ENCODE peak calls at places on chromosomes 16 and 17, in ten cellular contexts. One of them, this sample, is unnamed.

GRCh38 chr16:11363927-11364258 is 18.6 kb downstream of the RMI2 start:
- DNase-seq in HTR-8/SVneo: no peak
- DNase-seq in frontal cortex: no peak
- DNase-seq in AG20443: no peak
- DNase-seq in T-helper 1 cell: no peak
- DNase-seq in tibial artery: no peak
- DNase-seq in T-helper 2 cell: no peak
- DNase-seq in activated naive CD4-positive, alpha-beta T cell: no peak
- DNase-seq in HCEC 1CT: no peak
- DNase-seq in neural progenitor cell: no peak
- DNase-seq in this sample: no peak

GRCh38 chr16:66026211-66026610 is 340.3 kb upstream of the CDH5 start:
- DNase-seq in HTR-8/SVneo: peak
- DNase-seq in frontal cortex: no peak
- DNase-seq in AG20443: no peak
- DNase-seq in T-helper 1 cell: no peak
- DNase-seq in tibial artery: no peak
- DNase-seq in T-helper 2 cell: no peak
- DNase-seq in activated naive CD4-positive, alpha-beta T cell: no peak
- DNase-seq in HCEC 1CT: no peak
- DNase-seq in neural progenitor cell: peak
- DNase-seq in this sample: no peak

GRCh38 chr16:83882118-83882879 is 16.6 kb upstream of the MLYCD start:
- DNase-seq in HTR-8/SVneo: no peak
- DNase-seq in frontal cortex: no peak
- DNase-seq in AG20443: no peak
- DNase-seq in T-helper 1 cell: no peak
- DNase-seq in tibial artery: no peak
- DNase-seq in T-helper 2 cell: no peak
- DNase-seq in activated naive CD4-positive, alpha-beta T cell: no peak
- DNase-seq in HCEC 1CT: no peak
- DNase-seq in neural progenitor cell: peak
- DNase-seq in this sample: no peak

GRCh38 chr16:3317315-3317999 is 12.2 kb downstream of the ZNF75A start:
- DNase-seq in HTR-8/SVneo: no peak
- DNase-seq in frontal cortex: no peak
- DNase-seq in AG20443: no peak
- DNase-seq in T-helper 1 cell: peak
- DNase-seq in tibial artery: no peak
- DNase-seq in T-helper 2 cell: no peak
- DNase-seq in activated naive CD4-positive, alpha-beta T cell: no peak
- DNase-seq in HCEC 1CT: no peak
- DNase-seq in neural progenitor cell: no peak
- DNase-seq in this sample: no peak

GRCh38 chr16:57231821-57232350 is 13.2 kb upstream of the ARL2BP start:
- DNase-seq in HTR-8/SVneo: no peak
- DNase-seq in frontal cortex: no peak
- DNase-seq in AG20443: no peak
- DNase-seq in T-helper 1 cell: no peak
- DNase-seq in tibial artery: no peak
- DNase-seq in T-helper 2 cell: no peak
- DNase-seq in activated naive CD4-positive, alpha-beta T cell: no peak
- DNase-seq in HCEC 1CT: no peak
- DNase-seq in neural progenitor cell: no peak
- DNase-seq in this sample: no peak

GRCh38 chr16:58649707-58650106 is 20.1 kb upstream of the CNOT1 start:
- DNase-seq in HTR-8/SVneo: no peak
- DNase-seq in frontal cortex: no peak
- DNase-seq in AG20443: peak
- DNase-seq in T-helper 1 cell: no peak
- DNase-seq in tibial artery: no peak
- DNase-seq in T-helper 2 cell: no peak
- DNase-seq in activated naive CD4-positive, alpha-beta T cell: no peak
- DNase-seq in HCEC 1CT: no peak
- DNase-seq in neural progenitor cell: no peak
- DNase-seq in this sample: no peak

GRCh38 chr16:68292425-68292824 is 18.3 kb downstream of the SLC7A6OS start:
- DNase-seq in HTR-8/SVneo: no peak
- DNase-seq in frontal cortex: no peak
- DNase-seq in AG20443: no peak
- DNase-seq in T-helper 1 cell: no peak
- DNase-seq in tibial artery: no peak
- DNase-seq in T-helper 2 cell: no peak
- DNase-seq in activated naive CD4-positive, alpha-beta T cell: no peak
- DNase-seq in HCEC 1CT: no peak
- DNase-seq in neural progenitor cell: no peak
- DNase-seq in this sample: no peak

GRCh38 chr17:13128676-13129075 is 110.8 kb upstream of the ELAC2 start:
- DNase-seq in HTR-8/SVneo: no peak
- DNase-seq in frontal cortex: no peak
- DNase-seq in AG20443: no peak
- DNase-seq in T-helper 1 cell: no peak
- DNase-seq in tibial artery: no peak
- DNase-seq in T-helper 2 cell: no peak
- DNase-seq in activated naive CD4-positive, alpha-beta T cell: no peak
- DNase-seq in HCEC 1CT: no peak
- DNase-seq in neural progenitor cell: no peak
- DNase-seq in this sample: no peak

GRCh38 chr16:27364493-27365141 is 37.4 kb upstream of the IL21R start:
- DNase-seq in HTR-8/SVneo: no peak
- DNase-seq in frontal cortex: no peak
- DNase-seq in AG20443: no peak
- DNase-seq in T-helper 1 cell: no peak
- DNase-seq in tibial artery: no peak
- DNase-seq in T-helper 2 cell: no peak
- DNase-seq in activated naive CD4-positive, alpha-beta T cell: no peak
- DNase-seq in HCEC 1CT: no peak
- DNase-seq in neural progenitor cell: no peak
- DNase-seq in this sample: no peak

GRCh38 chr16:89720859-89721643 is at the start of the genes VPS9D1 and ZNF276:
- DNase-seq in HTR-8/SVneo: peak
- DNase-seq in frontal cortex: peak
- DNase-seq in AG20443: peak
- DNase-seq in T-helper 1 cell: peak
- DNase-seq in tibial artery: peak
- DNase-seq in T-helper 2 cell: peak
- DNase-seq in activated naive CD4-positive, alpha-beta T cell: peak
- DNase-seq in HCEC 1CT: peak
- DNase-seq in neural progenitor cell: peak
- DNase-seq in this sample: peak

GRCh38 chr16:81601008-81601428 is 156.4 kb downstream of the CMIP start:
- DNase-seq in HTR-8/SVneo: peak
- DNase-seq in frontal cortex: peak
- DNase-seq in AG20443: peak
- DNase-seq in T-helper 1 cell: no peak
- DNase-seq in tibial artery: peak
- DNase-seq in T-helper 2 cell: no peak
- DNase-seq in activated naive CD4-positive, alpha-beta T cell: no peak
- DNase-seq in HCEC 1CT: peak
- DNase-seq in neural progenitor cell: no peak
- DNase-seq in this sample: peak

GRCh38 chr17:17134051-17134951 is 71.8 kb downstream of the PLD6 start:
- DNase-seq in HTR-8/SVneo: no peak
- DNase-seq in frontal cortex: no peak
- DNase-seq in AG20443: no peak
- DNase-seq in T-helper 1 cell: no peak
- DNase-seq in tibial artery: no peak
- DNase-seq in T-helper 2 cell: no peak
- DNase-seq in activated naive CD4-positive, alpha-beta T cell: no peak
- DNase-seq in HCEC 1CT: no peak
- DNase-seq in neural progenitor cell: no peak
- DNase-seq in this sample: no peak

GRCh38 chr16:3530371-3530914 is 29.6 kb downstream of the CLUAP1 start:
- DNase-seq in HTR-8/SVneo: no peak
- DNase-seq in frontal cortex: no peak
- DNase-seq in AG20443: no peak
- DNase-seq in T-helper 1 cell: no peak
- DNase-seq in tibial artery: no peak
- DNase-seq in T-helper 2 cell: no peak
- DNase-seq in activated naive CD4-positive, alpha-beta T cell: no peak
- DNase-seq in HCEC 1CT: no peak
- DNase-seq in neural progenitor cell: no peak
- DNase-seq in this sample: no peak

GRCh38 chr17:30312218-30312617 is 20.5 kb upstream of the BLMH start:
- DNase-seq in HTR-8/SVneo: no peak
- DNase-seq in frontal cortex: no peak
- DNase-seq in AG20443: no peak
- DNase-seq in T-helper 1 cell: no peak
- DNase-seq in tibial artery: no peak
- DNase-seq in T-helper 2 cell: no peak
- DNase-seq in activated naive CD4-positive, alpha-beta T cell: no peak
- DNase-seq in HCEC 1CT: no peak
- DNase-seq in neural progenitor cell: no peak
- DNase-seq in this sample: no peak

GRCh38 chr16:88759976-88760350 is 25.1 kb downstream of the PIEZO1 start:
- DNase-seq in HTR-8/SVneo: no peak
- DNase-seq in frontal cortex: no peak
- DNase-seq in AG20443: no peak
- DNase-seq in T-helper 1 cell: no peak
- DNase-seq in tibial artery: no peak
- DNase-seq in T-helper 2 cell: no peak
- DNase-seq in activated naive CD4-positive, alpha-beta T cell: no peak
- DNase-seq in HCEC 1CT: no peak
- DNase-seq in neural progenitor cell: no peak
- DNase-seq in this sample: no peak

GRCh38 chr17:44555056-44555455 is 2.2 kb upstream of the FZD2 start:
- DNase-seq in HTR-8/SVneo: no peak
- DNase-seq in frontal cortex: no peak
- DNase-seq in AG20443: no peak
- DNase-seq in T-helper 1 cell: no peak
- DNase-seq in tibial artery: no peak
- DNase-seq in T-helper 2 cell: no peak
- DNase-seq in activated naive CD4-positive, alpha-beta T cell: no peak
- DNase-seq in HCEC 1CT: no peak
- DNase-seq in neural progenitor cell: no peak
- DNase-seq in this sample: no peak

GRCh38 chr16:24970708-24971107 is 44.5 kb downstream of the ARHGAP17 start:
- DNase-seq in HTR-8/SVneo: no peak
- DNase-seq in frontal cortex: no peak
- DNase-seq in AG20443: no peak
- DNase-seq in T-helper 1 cell: no peak
- DNase-seq in tibial artery: no peak
- DNase-seq in T-helper 2 cell: no peak
- DNase-seq in activated naive CD4-positive, alpha-beta T cell: no peak
- DNase-seq in HCEC 1CT: no peak
- DNase-seq in neural progenitor cell: no peak
- DNase-seq in this sample: no peak

GRCh38 chr17:71224824-71225575 is 895.8 kb upstream of the SOX9 start:
- DNase-seq in HTR-8/SVneo: no peak
- DNase-seq in frontal cortex: no peak
- DNase-seq in AG20443: no peak
- DNase-seq in T-helper 1 cell: no peak
- DNase-seq in tibial artery: no peak
- DNase-seq in T-helper 2 cell: no peak
- DNase-seq in activated naive CD4-positive, alpha-beta T cell: no peak
- DNase-seq in HCEC 1CT: no peak
- DNase-seq in neural progenitor cell: no peak
- DNase-seq in this sample: no peak

GRCh38 chr17:31564883-31565297 is 173.4 kb downstream of the RAB11FIP4 start:
- DNase-seq in HTR-8/SVneo: peak
- DNase-seq in frontal cortex: no peak
- DNase-seq in AG20443: peak
- DNase-seq in T-helper 1 cell: no peak
- DNase-seq in tibial artery: no peak
- DNase-seq in T-helper 2 cell: no peak
- DNase-seq in activated naive CD4-positive, alpha-beta T cell: no peak
- DNase-seq in HCEC 1CT: peak
- DNase-seq in neural progenitor cell: peak
- DNase-seq in this sample: peak

GRCh38 chr17:10652984-10653680 is 4.0 kb downstream of the MYH3 start:
- DNase-seq in HTR-8/SVneo: no peak
- DNase-seq in frontal cortex: peak
- DNase-seq in AG20443: no peak
- DNase-seq in T-helper 1 cell: peak
- DNase-seq in tibial artery: no peak
- DNase-seq in T-helper 2 cell: no peak
- DNase-seq in activated naive CD4-positive, alpha-beta T cell: no peak
- DNase-seq in HCEC 1CT: no peak
- DNase-seq in neural progenitor cell: no peak
- DNase-seq in this sample: no peak

GRCh38 chr17:4170639-4171280 is 27.8 kb downstream of the CYB5D2 start:
- DNase-seq in HTR-8/SVneo: no peak
- DNase-seq in frontal cortex: no peak
- DNase-seq in AG20443: no peak
- DNase-seq in T-helper 1 cell: no peak
- DNase-seq in tibial artery: no peak
- DNase-seq in T-helper 2 cell: no peak
- DNase-seq in activated naive CD4-positive, alpha-beta T cell: no peak
- DNase-seq in HCEC 1CT: no peak
- DNase-seq in neural progenitor cell: no peak
- DNase-seq in this sample: no peak

This sample was measured in RCC 7860.